ENCODE peak calls at places on chromosomes 6 and 20, in nine cellular contexts. One of them, this sample, is unnamed.

GRCh38 chr6:110996661-110997060 is 14.8 kb downstream of the RPF2 start:
- DNase-seq in keratinocyte: no peak
- DNase-seq in tibial nerve: no peak
- DNase-seq in brain microvascular endothelial cell: no peak
- DNase-seq in HepG2: no peak
- DNase-seq in H1: no peak
- DNase-seq in GM23338: no peak
- DNase-seq in adrenal gland: no peak
- DNase-seq in ovary: no peak
- DNase-seq in this sample: no peak

GRCh38 chr6:43499028-43499815 is 10.9 kb downstream of the LRRC73 start:
- DNase-seq in keratinocyte: no peak
- DNase-seq in brain microvascular endothelial cell: no peak
- DNase-seq in GM23338: no peak
- DNase-seq in tibial nerve: no peak
- DNase-seq in adrenal gland: no peak
- DNase-seq in H1: no peak
- DNase-seq in HepG2: peak; percentile 75
- DNase-seq in ovary: no peak
- DNase-seq in this sample: no peak

GRCh38 chr20:9185511-9185910 is 116.6 kb downstream of the PLCB4 start:
- DNase-seq in adrenal gland: no peak
- DNase-seq in H1: no peak
- DNase-seq in brain microvascular endothelial cell: peak; percentile 62
- DNase-seq in ovary: no peak
- DNase-seq in keratinocyte: no peak
- DNase-seq in GM23338: no peak
- DNase-seq in HepG2: no peak
- DNase-seq in tibial nerve: no peak
- DNase-seq in this sample: no peak

GRCh38 chr20:13492001-13492480 is 146.7 kb downstream of the TASP1 start:
- DNase-seq in keratinocyte: peak; percentile 4
- DNase-seq in adrenal gland: no peak
- DNase-seq in tibial nerve: peak; percentile 40
- DNase-seq in HepG2: no peak
- DNase-seq in GM23338: peak; percentile 89
- DNase-seq in ovary: no peak
- DNase-seq in brain microvascular endothelial cell: peak; percentile 4
- DNase-seq in H1: peak; percentile 17
- DNase-seq in this sample: peak; percentile 58

GRCh38 chr6:89352329-89353117 is at the start of gene UBE2J1:
- DNase-seq in HepG2: peak; percentile 80
- DNase-seq in keratinocyte: no peak
- DNase-seq in H1: no peak
- DNase-seq in GM23338: peak; percentile 85
- DNase-seq in tibial nerve: peak; percentile 84
- DNase-seq in adrenal gland: peak; percentile 95
- DNase-seq in ovary: peak; percentile 93
- DNase-seq in brain microvascular endothelial cell: peak; percentile 90
- DNase-seq in this sample: peak; percentile 63

GRCh38 chr6:45609141-45609638 is 231.5 kb upstream of the SUPT3H start:
- DNase-seq in tibial nerve: peak; percentile 21
- DNase-seq in HepG2: no peak
- DNase-seq in keratinocyte: no peak
- DNase-seq in adrenal gland: no peak
- DNase-seq in GM23338: no peak
- DNase-seq in H1: no peak
- DNase-seq in brain microvascular endothelial cell: peak; percentile 92
- DNase-seq in ovary: no peak
- DNase-seq in this sample: peak; percentile 92

GRCh38 chr20:47315339-47315662 is 41.2 kb downstream of the ZMYND8 start:
- DNase-seq in H1: no peak
- DNase-seq in adrenal gland: no peak
- DNase-seq in HepG2: no peak
- DNase-seq in brain microvascular endothelial cell: no peak
- DNase-seq in tibial nerve: no peak
- DNase-seq in keratinocyte: no peak
- DNase-seq in ovary: no peak
- DNase-seq in GM23338: peak; percentile 62
- DNase-seq in this sample: no peak

GRCh38 chr6:57173056-57173885 is 1.1 kb downstream of the BAG2 start:
- DNase-seq in tibial nerve: no peak
- DNase-seq in ovary: no peak
- DNase-seq in adrenal gland: no peak
- DNase-seq in HepG2: peak; percentile 34
- DNase-seq in GM23338: peak; percentile 51
- DNase-seq in keratinocyte: no peak
- DNase-seq in H1: no peak
- DNase-seq in brain microvascular endothelial cell: no peak
- DNase-seq in this sample: no peak

GRCh38 chr6:154457881-154458284 is 52.6 kb downstream of the CNKSR3 start:
- DNase-seq in tibial nerve: no peak
- DNase-seq in brain microvascular endothelial cell: no peak
- DNase-seq in GM23338: no peak
- DNase-seq in adrenal gland: no peak
- DNase-seq in H1: no peak
- DNase-seq in HepG2: no peak
- DNase-seq in ovary: no peak
- DNase-seq in keratinocyte: no peak
- DNase-seq in this sample: no peak
- TF ChIP-seq CTCF in tibial nerve: no peak
- TF ChIP-seq CTCF in brain microvascular endothelial cell: no peak
- TF ChIP-seq CTCF in GM23338: no peak
- TF ChIP-seq CTCF in adrenal gland: no peak
- TF ChIP-seq CTCF in H1: no peak
- TF ChIP-seq CTCF in HepG2: no peak
- TF ChIP-seq CTCF in ovary: no peak
- TF ChIP-seq CTCF in keratinocyte: peak; percentile 52
- TF ChIP-seq CTCF in this sample: no peak

GRCh38 chr6:139736507-139736906 is 362.1 kb upstream of the CITED2 start:
- DNase-seq in tibial nerve: no peak
- DNase-seq in brain microvascular endothelial cell: no peak
- DNase-seq in H1: no peak
- DNase-seq in GM23338: no peak
- DNase-seq in keratinocyte: no peak
- DNase-seq in ovary: no peak
- DNase-seq in adrenal gland: no peak
- DNase-seq in HepG2: no peak
- DNase-seq in this sample: no peak

GRCh38 chr6:139728879-139729278 is 354.4 kb upstream of the CITED2 start:
- DNase-seq in GM23338: no peak
- DNase-seq in ovary: no peak
- DNase-seq in brain microvascular endothelial cell: no peak
- DNase-seq in H1: no peak
- DNase-seq in HepG2: no peak
- DNase-seq in adrenal gland: no peak
- DNase-seq in keratinocyte: no peak
- DNase-seq in tibial nerve: no peak
- DNase-seq in this sample: no peak

GRCh38 chr6:139730340-139730974 is 356.0 kb upstream of the CITED2 start:
- DNase-seq in H1: no peak
- DNase-seq in brain microvascular endothelial cell: no peak
- DNase-seq in keratinocyte: no peak
- DNase-seq in GM23338: no peak
- DNase-seq in ovary: no peak
- DNase-seq in adrenal gland: no peak
- DNase-seq in HepG2: no peak
- DNase-seq in tibial nerve: no peak
- DNase-seq in this sample: no peak

DNA sequence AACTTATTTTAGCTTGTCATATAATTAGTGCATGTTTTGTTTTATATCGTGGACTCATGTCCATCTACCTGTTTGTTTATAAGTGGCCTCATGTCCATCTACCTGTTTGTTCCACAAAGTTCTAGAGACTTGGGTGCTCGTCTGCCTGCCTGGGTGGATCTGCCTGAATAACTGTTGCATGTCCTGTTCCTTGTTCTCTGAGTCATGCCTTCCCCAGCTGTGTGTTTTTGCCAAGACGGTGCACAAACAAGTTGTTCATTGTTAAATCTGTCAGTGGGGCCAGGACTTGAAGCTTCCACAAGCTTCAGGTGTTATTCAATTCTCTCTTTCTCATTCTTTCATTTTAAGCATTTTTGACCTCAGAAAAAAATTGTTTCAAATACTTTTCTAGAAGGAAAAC is 358.0 kb upstream of the CITED2 start:
- DNase-seq in tibial nerve: no peak
- DNase-seq in keratinocyte: no peak
- DNase-seq in GM23338: no peak
- DNase-seq in brain microvascular endothelial cell: peak; percentile 67
- DNase-seq in ovary: no peak
- DNase-seq in HepG2: no peak
- DNase-seq in adrenal gland: peak; percentile 56
- DNase-seq in H1: no peak
- DNase-seq in this sample: no peak
- H3K4me3 ChIP-seq in tibial nerve: no peak overlapping the region
- H3K4me3 ChIP-seq in keratinocyte: no peak overlapping the region
- H3K4me3 ChIP-seq in GM23338: no peak overlapping the region
- H3K4me3 ChIP-seq in brain microvascular endothelial cell: no peak overlapping the region
- H3K4me3 ChIP-seq in ovary: no peak overlapping the region
- H3K4me3 ChIP-seq in HepG2: no peak overlapping the region
- H3K4me3 ChIP-seq in adrenal gland: no peak overlapping the region
- H3K4me3 ChIP-seq in H1: no peak overlapping the region
- H3K4me3 ChIP-seq in this sample: no peak overlapping the region

DNA sequence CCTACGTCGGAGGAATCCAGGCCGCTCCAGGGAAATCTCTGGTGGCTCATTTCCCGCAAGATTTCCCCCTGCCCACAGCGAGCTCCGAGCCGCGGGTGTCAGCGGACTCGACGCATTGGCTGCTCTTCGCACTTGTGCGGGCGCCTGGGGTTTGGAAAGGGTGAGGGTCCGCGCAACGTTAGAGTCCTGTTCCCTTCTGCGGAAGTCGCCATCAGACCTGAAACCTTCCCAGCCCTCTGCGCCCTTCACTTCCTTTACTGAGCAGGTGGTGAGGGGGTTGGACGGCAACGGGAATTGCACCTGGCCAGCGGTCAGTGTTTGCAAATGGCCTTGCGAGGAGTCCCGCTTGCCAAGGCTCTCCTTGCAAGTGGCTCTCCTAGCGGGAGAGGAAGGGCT is 8.4 kb downstream of the PAX1 start:
- DNase-seq in HepG2: no peak
- DNase-seq in tibial nerve: no peak
- DNase-seq in brain microvascular endothelial cell: no peak
- DNase-seq in H1: no peak
- DNase-seq in adrenal gland: no peak
- DNase-seq in keratinocyte: no peak
- DNase-seq in GM23338: peak; percentile 69
- DNase-seq in ovary: no peak
- DNase-seq in this sample: no peak
- H3K27me3 ChIP-seq in HepG2: peaks cover 15% of the 10 kb centered on the region
- H3K27me3 ChIP-seq in tibial nerve: peaks cover 88% of the 10 kb centered on the region
- H3K27me3 ChIP-seq in brain microvascular endothelial cell: peaks cover 44% of the 10 kb centered on the region
- H3K27me3 ChIP-seq in H1: peaks cover 99% of the 10 kb centered on the region
- H3K27me3 ChIP-seq in adrenal gland: peaks cover 51% of the 10 kb centered on the region
- H3K27me3 ChIP-seq in keratinocyte: peaks cover 61% of the 10 kb centered on the region
- H3K27me3 ChIP-seq in GM23338: peaks cover 100% of the 10 kb centered on the region
- H3K27me3 ChIP-seq in ovary: no peaks in the 10 kb centered on the region
- H3K27me3 ChIP-seq in this sample: peaks cover 2% of the 10 kb centered on the region

GRCh38 chr6:168658059-168658458 is 217.1 kb downstream of the SMOC2 start:
- DNase-seq in tibial nerve: no peak
- DNase-seq in H1: no peak
- DNase-seq in adrenal gland: no peak
- DNase-seq in brain microvascular endothelial cell: no peak
- DNase-seq in keratinocyte: no peak
- DNase-seq in HepG2: peak; percentile 12
- DNase-seq in GM23338: no peak
- DNase-seq in ovary: no peak
- DNase-seq in this sample: no peak
- TF ChIP-seq CTCF in tibial nerve: no peak
- TF ChIP-seq CTCF in H1: peak; percentile 21
- TF ChIP-seq CTCF in adrenal gland: no peak
- TF ChIP-seq CTCF in brain microvascular endothelial cell: no peak
- TF ChIP-seq CTCF in keratinocyte: peak; percentile 45
- TF ChIP-seq CTCF in HepG2: peak; percentile 40
- TF ChIP-seq CTCF in GM23338: peak; percentile 55
- TF ChIP-seq CTCF in ovary: no peak
- TF ChIP-seq CTCF in this sample: no peak

GRCh38 chr6:28353356-28353755 is 3.6 kb downstream of the ZKSCAN3 start:
- DNase-seq in brain microvascular endothelial cell: no peak
- DNase-seq in tibial nerve: no peak
- DNase-seq in ovary: no peak
- DNase-seq in GM23338: no peak
- DNase-seq in H1: no peak
- DNase-seq in HepG2: no peak
- DNase-seq in adrenal gland: no peak
- DNase-seq in keratinocyte: no peak
- DNase-seq in this sample: no peak
- H3K4me3 ChIP-seq in brain microvascular endothelial cell: no peak overlapping the region
- H3K4me3 ChIP-seq in tibial nerve: no peak overlapping the region
- H3K4me3 ChIP-seq in ovary: peak overlapping the region; percentile 35
- H3K4me3 ChIP-seq in GM23338: no peak overlapping the region
- H3K4me3 ChIP-seq in H1: no peak overlapping the region
- H3K4me3 ChIP-seq in HepG2: no peak overlapping the region
- H3K4me3 ChIP-seq in adrenal gland: no peak overlapping the region
- H3K4me3 ChIP-seq in keratinocyte: peak overlapping the region; percentile 30
- H3K4me3 ChIP-seq in this sample: no peak overlapping the region

DNA sequence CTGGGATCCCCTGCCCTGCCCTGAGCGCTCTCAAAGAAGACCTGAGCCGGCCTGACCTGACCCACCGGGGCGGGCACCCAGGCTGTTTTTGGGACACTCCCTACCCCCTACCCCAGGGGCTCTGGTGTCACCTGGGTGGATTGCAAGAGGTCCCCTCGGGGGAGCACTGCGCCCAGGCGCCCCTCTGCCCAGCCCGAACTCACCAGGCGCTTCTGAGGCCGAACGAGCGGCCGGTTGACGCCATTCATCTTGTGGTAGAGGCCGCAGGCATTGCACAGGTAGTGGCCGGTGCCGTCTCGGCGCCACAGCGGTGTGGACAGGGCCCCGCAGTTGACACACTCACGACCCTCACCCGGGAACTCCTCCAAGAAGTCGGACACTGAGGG is 2.6 kb downstream of the GATA5 start:
- DNase-seq in keratinocyte: no peak
- DNase-seq in GM23338: no peak
- DNase-seq in HepG2: no peak
- DNase-seq in adrenal gland: no peak
- DNase-seq in H1: no peak
- DNase-seq in tibial nerve: no peak
- DNase-seq in brain microvascular endothelial cell: no peak
- DNase-seq in ovary: no peak
- DNase-seq in this sample: no peak
- H3K27me3 ChIP-seq in keratinocyte: peaks cover 86% of the 10 kb centered on the region
- H3K27me3 ChIP-seq in GM23338: peaks cover 50% of the 10 kb centered on the region
- H3K27me3 ChIP-seq in HepG2: peaks cover 11% of the 10 kb centered on the region
- H3K27me3 ChIP-seq in adrenal gland: peaks cover 7% of the 10 kb centered on the region
- H3K27me3 ChIP-seq in H1: peaks cover 54% of the 10 kb centered on the region
- H3K27me3 ChIP-seq in tibial nerve: peaks cover 93% of the 10 kb centered on the region
- H3K27me3 ChIP-seq in brain microvascular endothelial cell: peaks cover 80% of the 10 kb centered on the region
- H3K27me3 ChIP-seq in ovary: peaks cover 16% of the 10 kb centered on the region
- H3K27me3 ChIP-seq in this sample: peaks cover 23% of the 10 kb centered on the region

DNA sequence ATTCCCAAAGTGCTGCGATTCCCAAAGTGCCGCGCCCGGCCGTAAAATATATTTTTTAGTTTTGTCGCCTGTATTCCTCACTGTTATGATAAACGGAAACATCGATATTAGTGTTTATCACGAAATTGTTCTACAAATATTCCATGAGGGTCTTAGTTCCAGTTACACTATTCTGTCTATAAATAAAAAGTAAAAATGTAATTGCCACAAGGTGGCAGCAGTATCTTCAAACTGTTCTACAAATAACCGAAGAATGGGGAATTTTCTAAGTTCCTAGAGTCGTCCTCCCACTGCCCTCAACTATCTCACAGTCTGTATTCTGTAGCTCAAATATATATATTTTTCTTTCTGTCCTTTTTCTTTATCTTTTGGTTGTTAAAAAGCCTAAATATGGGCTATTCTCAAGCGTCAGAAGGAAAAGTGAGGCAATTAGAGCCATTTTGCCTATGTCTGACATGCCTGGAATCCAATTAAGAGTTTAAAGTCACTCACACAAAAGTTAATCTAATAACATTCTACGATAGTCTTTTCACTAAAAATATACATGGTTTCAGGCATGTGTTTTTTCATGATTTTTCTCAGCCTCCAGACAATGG is 14.1 kb upstream of the FAM162B start:
- DNase-seq in brain microvascular endothelial cell: no peak
- DNase-seq in ovary: no peak
- DNase-seq in keratinocyte: no peak
- DNase-seq in H1: no peak
- DNase-seq in GM23338: peak; percentile 85
- DNase-seq in adrenal gland: no peak
- DNase-seq in tibial nerve: no peak
- DNase-seq in HepG2: peak; percentile 58
- DNase-seq in this sample: no peak
- TF ChIP-seq CTCF in brain microvascular endothelial cell: no peak
- TF ChIP-seq CTCF in ovary: no peak
- TF ChIP-seq CTCF in keratinocyte: no peak
- TF ChIP-seq CTCF in H1: peak; percentile 44
- TF ChIP-seq CTCF in GM23338: peak; percentile 54
- TF ChIP-seq CTCF in adrenal gland: peak; percentile 38
- TF ChIP-seq CTCF in tibial nerve: peak; percentile 37
- TF ChIP-seq CTCF in HepG2: peak; percentile 72
- TF ChIP-seq CTCF in this sample: peak; percentile 36